ENCODE peak calls at places on chromosomes 3 and 15, in five cellular contexts. U is fibroblast of lung; N is CD4-positive, alpha-beta memory T cell; F is transverse colon; C is colonic mucosa. Q is an unnamed sample.

GRCh38 chr15:42069025-42069424 is 25.3 kb downstream of the PLA2G4D start:
- DNase-seq in U (no peak), N (no peak), F (no peak), C (no peak), Q (no peak)

GRCh38 chr15:89426500-89426899 is 69.9 kb downstream of the RHCG start:
- DNase-seq in U (no peak), N (no peak), F (no peak), C (no peak), Q (no peak)

GRCh38 chr3:62127116-62127515 is 246.2 kb downstream of the FEZF2 start:
- DNase-seq in U (no peak), N (no peak), F (no peak), C (no peak), Q (no peak)

GRCh38 chr3:25155696-25156471 is 272.2 kb upstream of the RARB start:
- DNase-seq in U (no peak), N (no peak), F (no peak), C (no peak), Q (no peak)

GRCh38 chr3:66075281-66075680 is 36.6 kb upstream of the MAGI1 start:
- DNase-seq in U (peak; percentile 57), N (no peak), F (no peak), C (no peak), Q (no peak)

GRCh38 chr3:53821631-53822068 is 24.6 kb downstream of the CHDH start:
- DNase-seq in U (peak; percentile 21), N (no peak), F (no peak), C (no peak), Q (no peak)

GRCh38 chr3:39724233-39724846 is 85.1 kb upstream of the MYRIP start:
- DNase-seq in U (no peak), N (no peak), F (no peak), C (no peak), Q (no peak)

GRCh38 chr3:188349276-188349962 is 195.5 kb downstream of the LPP start:
- DNase-seq in U (peak; percentile 12), N (no peak), F (no peak), C (no peak), Q (no peak)

GRCh38 chr3:149936812-149937230 is 33.9 kb downstream of the PFN2 start:
- DNase-seq in U (peak; percentile 66), N (peak; percentile 31), F (peak; percentile 29), C (peak; percentile 46), Q (no peak)

GRCh38 chr15:71472699-71473098 is 337.7 kb upstream of the NR2E3 start:
- DNase-seq in U (no peak), N (no peak), F (no peak), C (no peak), Q (no peak)

GRCh38 chr15:57130956-57131355 is 212.5 kb downstream of the TCF12 start:
- DNase-seq in U (no peak), N (no peak), F (no peak), C (no peak), Q (no peak)

GRCh38 chr15:25090073-25090733 is 135.4 kb downstream of the SNRPN start:
- DNase-seq in U (no peak), N (no peak), F (no peak), C (no peak), Q (no peak)
- H3K36me3 ChIP-seq in U (peaks cover 4% of the 10 kb centered on the region), N (peaks cover 12% of the 10 kb centered on the region), F (no peaks in the 10 kb centered on the region), C (no peaks in the 10 kb centered on the region), Q (peaks cover 3% of the 10 kb centered on the region)

DNA sequence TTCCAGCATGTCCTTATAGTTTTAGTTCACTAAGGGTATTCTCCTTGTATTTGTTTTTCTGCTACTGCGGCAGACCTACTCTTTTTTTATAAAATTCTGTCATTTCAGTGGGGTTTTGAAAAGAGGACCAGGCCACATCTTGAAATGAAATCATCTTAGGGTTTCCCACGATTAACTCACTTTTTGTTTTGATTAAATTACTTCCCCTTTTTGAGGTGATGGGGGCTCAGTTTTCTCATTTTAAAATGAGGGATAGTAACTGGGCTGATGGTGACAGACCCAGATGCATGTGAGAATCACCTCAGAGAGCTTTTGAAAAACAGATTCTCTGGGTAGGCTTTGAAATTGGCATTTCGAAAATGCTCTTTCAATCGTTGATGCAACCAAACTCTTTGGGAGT is 24.2 kb downstream of the UBE2Q2 start:
- DNase-seq in U (no peak), N (no peak), F (no peak), C (no peak), Q (no peak)
- H3K36me3 ChIP-seq in U (no peaks in the 10 kb centered on the region), N (peaks cover 6% of the 10 kb centered on the region), F (no peaks in the 10 kb centered on the region), C (no peaks in the 10 kb centered on the region), Q (no peaks in the 10 kb centered on the region)

DNA sequence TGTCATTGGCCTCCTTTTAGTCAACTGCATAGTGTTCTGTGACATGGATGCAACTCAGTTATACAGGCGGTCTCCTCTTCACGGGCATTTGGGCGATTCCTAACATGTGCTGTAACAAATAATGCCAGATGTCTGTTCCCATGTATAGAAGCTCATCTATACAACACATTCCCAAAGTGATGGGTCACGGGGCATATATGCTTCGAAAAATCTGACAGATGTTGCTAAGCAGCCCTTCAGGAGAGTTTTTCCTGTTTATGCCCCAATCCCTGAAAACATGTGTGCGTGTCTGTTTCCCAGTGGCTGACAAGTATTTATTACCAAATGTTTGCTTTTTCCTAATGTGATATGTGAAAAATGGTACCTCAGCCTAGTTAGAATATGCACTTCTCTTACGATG is 25.8 kb downstream of the LRRK1 start:
- DNase-seq in U (peak; percentile 12), N (no peak), F (no peak), C (no peak), Q (no peak)
- H3K36me3 ChIP-seq in U (no peaks in the 10 kb centered on the region), N (no peaks in the 10 kb centered on the region), F (no peaks in the 10 kb centered on the region), C (no peaks in the 10 kb centered on the region), Q (no peaks in the 10 kb centered on the region)

GRCh38 chr3:45003859-45004258 is 22.2 kb upstream of the CLEC3B start:
- DNase-seq in U (no peak), N (no peak), F (no peak), C (no peak), Q (no peak)
- H3K36me3 ChIP-seq in U (peaks cover 9% of the 10 kb centered on the region), N (peaks cover 32% of the 10 kb centered on the region), F (no peaks in the 10 kb centered on the region), C (peaks cover 6% of the 10 kb centered on the region), Q (no peaks in the 10 kb centered on the region)

GRCh38 chr15:63583027-63583426 is 14.2 kb upstream of the FBXL22 start:
- DNase-seq in U (peak; percentile 47), N (no peak), F (no peak), C (no peak), Q (no peak)

GRCh38 chr15:63586790-63587189 is 10.4 kb upstream of the FBXL22 start:
- DNase-seq in U (no peak), N (no peak), F (no peak), C (no peak), Q (no peak)

GRCh38 chr15:63587527-63587926 is 9.7 kb upstream of the FBXL22 start:
- DNase-seq in U (peak; percentile 89), N (no peak), F (no peak), C (no peak), Q (no peak)

GRCh38 chr15:63576441-63576840 is 20.7 kb upstream of the FBXL22 start:
- DNase-seq in U (no peak), N (no peak), F (no peak), C (no peak), Q (no peak)

DNA sequence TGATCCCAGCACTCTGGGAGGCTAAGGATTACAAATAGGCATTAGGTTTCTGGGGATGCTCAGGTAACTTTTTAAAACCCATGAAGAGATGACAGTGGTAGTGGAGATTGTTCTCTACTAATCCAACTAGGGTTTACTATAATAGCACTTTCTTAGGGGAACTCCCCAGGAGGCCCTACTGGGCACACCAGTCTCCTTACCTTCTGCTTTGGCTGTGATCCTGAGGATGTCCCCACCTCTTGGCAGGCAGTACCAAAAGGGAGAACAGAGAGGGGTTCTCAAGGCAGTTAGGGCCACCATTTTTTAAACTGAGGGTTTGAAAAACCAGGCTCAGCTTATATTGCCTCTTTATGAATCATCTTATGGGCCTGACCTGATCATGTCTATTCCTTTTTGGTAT is 15.0 kb upstream of the FBXL22 start:
- DNase-seq in U (no peak), N (no peak), F (no peak), C (no peak), Q (no peak)
- H3K36me3 ChIP-seq in U (no peaks in the 10 kb centered on the region), N (peaks cover 29% of the 10 kb centered on the region), F (no peaks in the 10 kb centered on the region), C (no peaks in the 10 kb centered on the region), Q (no peaks in the 10 kb centered on the region)

GRCh38 chr3:196931157-196931556 is 11.2 kb downstream of the NCBP2 start:
- DNase-seq in U (no peak), N (no peak), F (no peak), C (no peak), Q (no peak)
- H3K36me3 ChIP-seq in U (peaks cover 1% of the 10 kb centered on the region), N (peaks cover 61% of the 10 kb centered on the region), F (no peaks in the 10 kb centered on the region), C (peaks cover 9% of the 10 kb centered on the region), Q (no peaks in the 10 kb centered on the region)

DNA sequence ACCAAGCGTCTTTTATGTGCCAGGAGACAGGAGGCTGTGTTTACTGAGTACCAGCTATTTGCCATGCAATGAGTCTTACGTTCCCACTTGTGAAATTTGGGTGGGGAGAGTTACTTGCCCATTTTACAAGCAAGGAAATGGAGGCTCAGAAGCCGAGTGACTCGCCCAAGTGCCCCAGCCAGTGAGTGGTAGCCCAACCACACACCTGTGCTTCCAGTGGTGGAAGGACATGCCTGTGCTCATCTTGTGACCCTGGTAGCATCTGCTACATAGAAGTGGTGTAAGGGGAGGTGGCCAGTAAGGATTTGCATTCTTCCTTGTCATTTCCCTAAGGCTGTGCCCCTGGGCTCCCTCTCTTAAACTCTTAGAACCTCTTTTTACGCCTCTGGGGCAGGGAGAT is 49.3 kb downstream of the FBLN2 start:
- DNase-seq in U (no peak), N (no peak), F (no peak), C (no peak), Q (no peak)
- H3K36me3 ChIP-seq in U (no peaks in the 10 kb centered on the region), N (no peaks in the 10 kb centered on the region), F (no peaks in the 10 kb centered on the region), C (no peaks in the 10 kb centered on the region), Q (no peaks in the 10 kb centered on the region)

Q was measured in prostate gland.